ENCODE peak calls at places on chromosomes 7 and 10, in nine cellular contexts. One of them, this sample, is unnamed.

GRCh38 chr10:50409965-50410811 is 158.9 kb upstream of the ASAH2 start:
- DNase-seq in kidney epithelial cell: no peak
- DNase-seq in CD8-positive, alpha-beta T cell: no peak
- DNase-seq in left ventricle myocardium inferior: no peak
- DNase-seq in ecto neural progenitor cell: no peak
- DNase-seq in NCI-H69: no peak
- DNase-seq in NCI-H774: no peak
- DNase-seq in RPMI8226: no peak
- DNase-seq in PC-9: no peak
- DNase-seq in this sample: no peak

GRCh38 chr7:32347244-32347828 is 142.8 kb downstream of the LSM5 start:
- DNase-seq in RPMI8226: peak
- DNase-seq in PC-9: peak
- DNase-seq in CD8-positive, alpha-beta T cell: peak
- DNase-seq in kidney epithelial cell: no peak
- DNase-seq in NCI-H69: peak
- DNase-seq in left ventricle myocardium inferior: no peak
- DNase-seq in ecto neural progenitor cell: no peak
- DNase-seq in NCI-H774: no peak
- DNase-seq in this sample: no peak

GRCh38 chr10:123945506-123945905 is 53.9 kb upstream of the CPXM2 start:
- DNase-seq in CD8-positive, alpha-beta T cell: no peak
- DNase-seq in NCI-H774: no peak
- DNase-seq in left ventricle myocardium inferior: no peak
- DNase-seq in kidney epithelial cell: no peak
- DNase-seq in NCI-H69: no peak
- DNase-seq in PC-9: no peak
- DNase-seq in RPMI8226: no peak
- DNase-seq in ecto neural progenitor cell: no peak
- DNase-seq in this sample: no peak

GRCh38 chr7:100170111-100170897 is 1.9 kb upstream of the GAL3ST4 start:
- DNase-seq in ecto neural progenitor cell: no peak
- DNase-seq in PC-9: no peak
- DNase-seq in NCI-H774: no peak
- DNase-seq in left ventricle myocardium inferior: no peak
- DNase-seq in RPMI8226: no peak
- DNase-seq in NCI-H69: no peak
- DNase-seq in kidney epithelial cell: no peak
- DNase-seq in CD8-positive, alpha-beta T cell: no peak
- DNase-seq in this sample: no peak

GRCh38 chr7:92944633-92945032 is 108.3 kb upstream of the CDK6 start:
- DNase-seq in left ventricle myocardium inferior: no peak
- DNase-seq in kidney epithelial cell: no peak
- DNase-seq in ecto neural progenitor cell: no peak
- DNase-seq in CD8-positive, alpha-beta T cell: no peak
- DNase-seq in NCI-H774: no peak
- DNase-seq in PC-9: no peak
- DNase-seq in NCI-H69: no peak
- DNase-seq in RPMI8226: no peak
- DNase-seq in this sample: no peak

GRCh38 chr7:11846311-11846710 is 14.3 kb upstream of the THSD7A start:
- DNase-seq in kidney epithelial cell: no peak
- DNase-seq in NCI-H774: no peak
- DNase-seq in RPMI8226: no peak
- DNase-seq in ecto neural progenitor cell: no peak
- DNase-seq in CD8-positive, alpha-beta T cell: no peak
- DNase-seq in NCI-H69: no peak
- DNase-seq in left ventricle myocardium inferior: no peak
- DNase-seq in PC-9: no peak
- DNase-seq in this sample: no peak

GRCh38 chr7:70893422-70893821 is 238.5 kb upstream of the GALNT17 start:
- DNase-seq in RPMI8226: peak
- DNase-seq in ecto neural progenitor cell: no peak
- DNase-seq in PC-9: no peak
- DNase-seq in CD8-positive, alpha-beta T cell: no peak
- DNase-seq in NCI-H774: no peak
- DNase-seq in NCI-H69: no peak
- DNase-seq in left ventricle myocardium inferior: no peak
- DNase-seq in kidney epithelial cell: no peak
- DNase-seq in this sample: peak

GRCh38 chr10:18767981-18768380 is 108.8 kb downstream of the ARL5B start:
- DNase-seq in CD8-positive, alpha-beta T cell: no peak
- DNase-seq in RPMI8226: no peak
- DNase-seq in kidney epithelial cell: no peak
- DNase-seq in NCI-H69: no peak
- DNase-seq in NCI-H774: no peak
- DNase-seq in ecto neural progenitor cell: no peak
- DNase-seq in PC-9: no peak
- DNase-seq in left ventricle myocardium inferior: no peak
- DNase-seq in this sample: no peak

GRCh38 chr7:91310829-91311460 is 46.7 kb downstream of the FZD1 start:
- DNase-seq in NCI-H69: no peak
- DNase-seq in RPMI8226: no peak
- DNase-seq in NCI-H774: no peak
- DNase-seq in CD8-positive, alpha-beta T cell: no peak
- DNase-seq in left ventricle myocardium inferior: peak
- DNase-seq in PC-9: no peak
- DNase-seq in kidney epithelial cell: peak
- DNase-seq in ecto neural progenitor cell: no peak
- DNase-seq in this sample: no peak

GRCh38 chr7:1842321-1843221 is 172.5 kb downstream of the ELFN1 start:
- DNase-seq in left ventricle myocardium inferior: peak
- DNase-seq in ecto neural progenitor cell: no peak
- DNase-seq in PC-9: no peak
- DNase-seq in kidney epithelial cell: no peak
- DNase-seq in RPMI8226: no peak
- DNase-seq in NCI-H69: no peak
- DNase-seq in NCI-H774: no peak
- DNase-seq in CD8-positive, alpha-beta T cell: no peak
- DNase-seq in this sample: no peak

GRCh38 chr7:105003275-105003674 is 10.7 kb upstream of the KMT2E start:
- DNase-seq in NCI-H774: no peak
- DNase-seq in RPMI8226: no peak
- DNase-seq in NCI-H69: no peak
- DNase-seq in kidney epithelial cell: no peak
- DNase-seq in left ventricle myocardium inferior: no peak
- DNase-seq in ecto neural progenitor cell: no peak
- DNase-seq in CD8-positive, alpha-beta T cell: no peak
- DNase-seq in PC-9: peak
- DNase-seq in this sample: no peak

GRCh38 chr7:50730459-50731400 is 52.0 kb downstream of the GRB10 start:
- DNase-seq in RPMI8226: no peak
- DNase-seq in NCI-H774: no peak
- DNase-seq in ecto neural progenitor cell: peak
- DNase-seq in PC-9: no peak
- DNase-seq in CD8-positive, alpha-beta T cell: no peak
- DNase-seq in kidney epithelial cell: no peak
- DNase-seq in NCI-H69: peak
- DNase-seq in left ventricle myocardium inferior: no peak
- DNase-seq in this sample: no peak